ENCODE peak calls at places on chromosome 18, in four cellular contexts. X is PC-3, D is DND-41, E is colonic mucosa. U is an unnamed sample. For H3K36me3 and H3K9me3, the result is how much of the 10 kb centered on the place peaks cover.

GRCh38 chr18:73365018-73365417 is 497.2 kb upstream of the NETO1 start:
- DNase-seq in X (peak), D (no peak), E (no peak), U (no peak)

GRCh38 chr18:11994346-11994707 is 13.0 kb downstream of the IMPA2 start:
- DNase-seq in X (peak), D (no peak), E (peak), U (peak)

GRCh38 chr18:44805643-44806042 is 125.0 kb downstream of the SETBP1 start:
- DNase-seq in X (no peak), D (no peak), E (no peak), U (no peak)

GRCh38 chr18:46416706-46417638 is 240.0 kb downstream of the LOXHD1 start:
- DNase-seq in X (no peak), D (peak), E (no peak), U (no peak)

GRCh38 chr18:73168171-73168570 is 300.4 kb upstream of the NETO1 start:
- DNase-seq in X (peak), D (no peak), E (no peak), U (no peak)

GRCh38 chr18:36322408-36322728 is 24.9 kb downstream of the FHOD3 start:
- DNase-seq in X (no peak), D (no peak), E (no peak), U (peak)

GRCh38 chr18:79765491-79766245 is 32.1 kb upstream of the KCNG2 start:
- DNase-seq in X (no peak), D (no peak), E (no peak), U (no peak)

GRCh38 chr18:8625693-8626092 is 16.5 kb downstream of the RAB12 start:
- DNase-seq in X (no peak), D (no peak), E (no peak), U (no peak)

GRCh38 chr18:34158881-34159690 is 65.6 kb downstream of the NOL4 start:
- DNase-seq in X (no peak), D (no peak), E (peak), U (peak)

GRCh38 chr18:78601349-78601748 is 378.3 kb upstream of the SALL3 start:
- DNase-seq in X (no peak), D (no peak), E (no peak), U (no peak)

GRCh38 chr18:9796933-9797549 is 88.7 kb upstream of the TXNDC2 start:
- DNase-seq in X (peak), D (no peak), E (no peak), U (no peak)

GRCh38 chr18:51610481-51610880 is 413.0 kb upstream of the MEX3C start:
- DNase-seq in X (no peak), D (no peak), E (no peak), U (no peak)

GRCh38 chr18:23529597-23529996 is 26.3 kb downstream of the RMC1 start:
- DNase-seq in X (peak), D (no peak), E (no peak), U (no peak)
- H3K9ac ChIP-seq in X (no peak), D (no peak), E (no peak), U (no peak)

GRCh38 chr18:49486959-49487710 is at the start of gene C18orf32:
- DNase-seq in X (peak), D (peak), E (peak), U (peak)

GRCh38 chr18:49490246-49490762 is 3.3 kb upstream of the C18orf32 start:
- DNase-seq in X (no peak), D (no peak), E (no peak), U (no peak)

GRCh38 chr18:49491534-49491856 is 4.5 kb upstream of the C18orf32 start:
- DNase-seq in X (no peak), D (no peak), E (no peak), U (no peak)

GRCh38 chr18:49486617-49486958 is 446 bp downstream of the C18orf32 start:
- DNase-seq in X (no peak), D (no peak), E (no peak), U (no peak)

DNA sequence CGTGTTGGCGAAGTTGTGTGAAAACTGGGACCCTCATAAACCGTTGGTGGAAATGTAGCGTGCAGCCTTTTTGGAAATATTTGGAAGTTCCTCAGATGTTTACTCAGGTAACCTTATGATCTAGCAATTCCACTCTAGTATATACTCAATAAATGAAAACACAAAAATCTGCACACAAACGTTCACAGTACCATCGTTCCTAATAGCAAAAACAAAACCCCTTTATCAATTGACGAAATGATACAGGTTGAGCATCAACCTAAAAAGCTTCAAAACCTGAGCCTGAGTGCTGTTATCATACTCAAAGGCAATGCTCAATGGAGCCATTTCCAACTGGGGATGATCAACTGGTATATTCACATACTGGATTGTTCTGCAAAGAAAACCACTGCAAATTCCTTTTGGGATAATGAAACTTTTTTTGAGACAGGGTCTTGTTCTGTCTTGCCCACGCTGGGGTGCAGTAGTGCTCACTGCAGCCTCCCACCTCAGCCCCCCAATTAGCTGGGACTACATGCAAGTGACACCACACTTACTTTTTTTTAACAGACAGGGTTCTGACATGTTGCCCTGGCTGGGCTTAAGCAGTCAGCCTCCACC is 777 bp upstream of the C18orf32 start:
- DNase-seq in X (no peak), D (peak), E (no peak), U (no peak)
- H3K36me3 ChIP-seq in X (under half), D (half or more), E (under half), U (under half)

GRCh38 chr18:49613141-49613641 is 51.3 kb downstream of the LIPG start:
- DNase-seq in X (no peak), D (no peak), E (no peak), U (peak)
- H3K9me3 ChIP-seq in X (under half), D (under half), E (under half), U (under half)

GRCh38 chr18:22434973-22435608 is 17.4 kb upstream of the CTAGE1 start:
- DNase-seq in X (peak), D (no peak), E (no peak), U (no peak)
- H3K9ac ChIP-seq in X (peak), D (no peak), E (no peak), U (no peak)

DNA sequence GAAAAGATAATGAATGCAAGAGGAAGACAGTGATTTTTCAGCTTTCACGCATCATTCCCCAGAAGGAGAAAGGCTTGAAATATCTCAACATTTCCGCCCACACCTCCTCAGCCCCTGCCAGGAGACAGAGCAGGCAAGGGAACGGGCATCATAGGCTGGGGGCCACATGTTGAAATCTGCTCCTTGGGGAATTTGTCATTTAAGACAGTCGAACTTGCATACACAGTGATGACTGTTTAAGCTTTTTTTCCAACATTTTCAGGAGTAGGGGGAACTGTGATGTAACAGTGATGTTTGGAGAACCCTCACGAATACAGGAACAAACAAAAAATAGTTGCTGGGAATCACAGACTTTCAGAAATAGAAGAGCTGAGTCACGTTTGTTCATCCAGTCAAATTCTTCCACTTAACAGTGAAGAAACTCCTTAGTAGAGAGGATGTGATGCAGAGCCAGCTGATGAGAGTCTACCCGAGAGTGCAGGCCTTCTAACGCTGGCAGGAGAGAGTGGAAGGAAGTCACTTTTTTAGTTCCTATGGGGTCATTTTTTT is 266.8 kb downstream of the ALPK2 start:
- DNase-seq in X (peak), D (no peak), E (no peak), U (no peak)
- H3K36me3 ChIP-seq in X (under half), D (under half), E (under half), U (under half)

DNA sequence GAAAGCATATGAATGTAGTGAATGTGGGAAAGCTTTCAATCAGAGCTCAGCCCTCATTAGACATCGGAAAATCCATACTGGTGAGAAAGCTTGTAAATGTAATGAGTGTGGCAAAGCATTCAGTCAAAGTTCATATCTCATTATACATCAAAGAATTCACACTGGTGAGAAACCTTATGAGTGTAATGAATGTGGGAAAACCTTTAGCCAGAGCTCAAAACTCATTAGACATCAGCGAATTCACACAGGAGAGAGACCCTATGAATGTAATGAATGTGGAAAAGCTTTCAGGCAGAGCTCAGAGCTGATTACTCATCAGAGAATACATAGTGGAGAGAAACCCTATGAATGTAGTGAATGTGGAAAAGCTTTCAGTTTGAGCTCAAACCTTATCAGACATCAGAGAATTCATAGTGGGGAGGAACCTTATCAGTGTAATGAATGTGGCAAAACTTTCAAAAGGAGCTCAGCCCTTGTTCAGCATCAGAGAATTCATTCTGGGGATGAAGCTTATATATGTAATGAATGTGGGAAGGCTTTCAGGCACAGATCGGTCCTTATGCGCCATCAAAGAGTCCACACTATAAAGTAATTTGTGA is 5.0 kb downstream of the ZNF397 start:
- DNase-seq in X (no peak), D (no peak), E (no peak), U (no peak)
- H3K9me3 ChIP-seq in X (under half), D (under half), E (under half), U (under half)

GRCh38 chr18:70295192-70295522 is 6.3 kb downstream of the SOCS6 start:
- DNase-seq in X (no peak), D (no peak), E (no peak), U (no peak)
- H3K9ac ChIP-seq in X (no peak), D (no peak), E (no peak), U (no peak)

DNA sequence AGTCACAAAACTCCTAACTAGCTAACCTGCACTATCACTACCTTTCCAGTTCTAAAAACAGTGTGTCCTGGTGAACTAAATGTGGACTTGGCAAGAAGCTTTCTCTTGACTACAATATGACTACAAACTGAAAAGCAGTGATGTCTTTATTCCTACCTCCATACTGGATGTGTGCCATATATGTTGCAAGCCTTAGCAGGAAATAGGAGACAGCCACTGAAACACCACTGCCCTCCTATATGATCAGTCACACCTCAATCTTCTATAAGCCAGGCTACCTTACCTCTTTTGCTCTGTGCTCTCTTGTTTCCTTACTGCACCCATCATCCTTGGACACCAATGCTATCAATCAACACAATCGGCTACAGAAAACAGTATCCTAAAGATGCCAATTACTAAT is 34.1 kb downstream of the SS18 start:
- DNase-seq in X (no peak), D (no peak), E (no peak), U (no peak)
- H3K36me3 ChIP-seq in X (under half), D (half or more), E (under half), U (under half)

GRCh38 chr18:14965553-14965952 is 217.6 kb downstream of the ANKRD30B start:
- DNase-seq in X (no peak), D (no peak), E (no peak), U (no peak)
- H3K9me3 ChIP-seq in X (under half), D (under half), E (under half), U (under half)

U was measured in kidney.